ENCODE peak calls at places on chromosome 5, in seven cellular contexts. T is T-helper 17 cell; E is neuronal stem cell; H is SK-MEL-5; L is head of caudate nucleus; S is CD8-positive, alpha-beta T cell; A is hypothalamus. V is an unnamed sample.

GRCh38 chr5:97443740-97444139 is 260.7 kb upstream of the RIOK2 start:
- DNase-seq in T (no peak), E (no peak), H (no peak), L (no peak), S (no peak), A (no peak), V (no peak)

GRCh38 chr5:121199238-121199999 is 652.3 kb upstream of the FTMT start:
- DNase-seq in T (no peak), E (no peak), H (no peak), L (no peak), S (no peak), A (no peak), V (no peak)

GRCh38 chr5:154236459-154237375 is 46.2 kb downstream of the GALNT10 start:
- DNase-seq in T (no peak), E (no peak), H (no peak), L (no peak), S (no peak), A (no peak), V (no peak)

GRCh38 chr5:73437126-73438047 is 11.2 kb downstream of the FOXD1 start:
- DNase-seq in T (no peak), E (no peak), H (no peak), L (no peak), S (no peak), A (no peak), V (no peak)

GRCh38 chr5:2576823-2577222 is 174.7 kb downstream of the IRX2 start:
- DNase-seq in T (no peak), E (no peak), H (no peak), L (no peak), S (no peak), A (no peak), V (no peak)

GRCh38 chr5:177393990-177394389 is 6.5 kb downstream of the PFN3 start:
- DNase-seq in T (no peak), E (no peak), H (no peak), L (no peak), S (no peak), A (no peak), V (no peak)

GRCh38 chr5:136001531-136001930 is 27.3 kb upstream of the TGFBI start:
- DNase-seq in T (no peak), E (no peak), H (no peak), L (no peak), S (no peak), A (no peak), V (no peak)

GRCh38 chr5:143716856-143717255 is 95.1 kb upstream of the HMHB1 start:
- DNase-seq in T (no peak), E (no peak), H (no peak), L (no peak), S (no peak), A (no peak), V (no peak)

GRCh38 chr5:149228610-149229297 is 42.9 kb upstream of the AFAP1L1 start:
- DNase-seq in T (no peak), E (no peak), H (peak; percentile 84), L (peak; percentile 18), S (no peak), A (no peak), V (no peak)

GRCh38 chr5:140725799-140726471 is 25.7 kb downstream of the ZMAT2 start:
- DNase-seq in T (peak; percentile 28), E (peak; percentile 68), H (peak; percentile 95), L (peak; percentile 22), S (peak; percentile 62), A (no peak), V (peak; percentile 78)

GRCh38 chr5:155082401-155082800 is 68.8 kb downstream of the KIF4B start:
- DNase-seq in T (no peak), E (no peak), H (no peak), L (no peak), S (no peak), A (no peak), V (no peak)

GRCh38 chr5:65837139-65837538 is 89.2 kb upstream of the ERBIN start:
- DNase-seq in T (no peak), E (no peak), H (no peak), L (no peak), S (no peak), A (no peak), V (no peak)